ENCODE peak calls at places on chromosomes 11 and 22, in four cellular contexts. T is transverse colon, U is AG09309, L is left ventricle myocardium inferior. A is an unnamed sample.

GRCh38 chr11:66841861-66842260 is 1.4 kb upstream of the RCE1 start:
- DNase-seq in U (no peak), T (no peak), L (no peak), A (no peak)

GRCh38 chr22:50305658-50306566 is 1.5 kb downstream of the PLXNB2 start:
- DNase-seq in T (peak; percentile 89), L (peak; percentile 84), U (peak; percentile 88), A (peak; percentile 84)

GRCh38 chr22:32904044-32904443 is 102.5 kb downstream of the TIMP3 start:
- DNase-seq in T (peak; percentile 15), L (no peak), U (no peak), A (no peak)

GRCh38 chr11:126993599-126993998 is 7.0 kb downstream of the KIRREL3 start:
- DNase-seq in L (no peak), T (no peak), U (no peak), A (no peak)

GRCh38 chr11:116600930-116601329 is 171.9 kb downstream of the BUD13 start:
- DNase-seq in T (no peak), L (no peak), U (no peak), A (no peak)

GRCh38 chr22:42873361-42873760 is 16.3 kb upstream of the ARFGAP3 start:
- DNase-seq in L (no peak), U (no peak), T (no peak), A (no peak)

GRCh38 chr22:30370681-30371080 is 13.9 kb downstream of the CCDC157 start:
- DNase-seq in T (no peak), L (no peak), U (no peak), A (no peak)

GRCh38 chr11:87353904-87354303 is 316.2 kb downstream of the TMEM135 start:
- DNase-seq in T (no peak), L (no peak), U (no peak), A (no peak)

GRCh38 chr11:134276396-134277175 is 407 bp downstream of the GLB1L3 start:
- DNase-seq in U (no peak), L (no peak), T (no peak), A (no peak)

GRCh38 chr11:113518716-113519495 is 43.7 kb upstream of the DRD2 start:
- DNase-seq in T (no peak), L (no peak), U (no peak), A (no peak)

GRCh38 chr22:26718905-26719304 is 61.5 kb downstream of the MIAT start:
- DNase-seq in U (peak; percentile 84), T (no peak), L (no peak), A (no peak)

GRCh38 chr11:818396-819128 is at the start of gene PNPLA2:
- DNase-seq in L (no peak), U (no peak), T (peak; percentile 75), A (no peak)

GRCh38 chr22:43624144-43624998 is 187.7 kb downstream of the EFCAB6 start:
- DNase-seq in L (no peak), T (no peak), U (peak; percentile 14), A (no peak)

GRCh38 chr11:64141081-64141783 is 24.7 kb downstream of the MACROD1 start:
- DNase-seq in L (no peak), U (no peak), T (no peak), A (no peak)

GRCh38 chr22:20084547-20085413 is 4.7 kb downstream of the DGCR8 start:
- DNase-seq in L (no peak), U (no peak), T (no peak), A (no peak)

GRCh38 chr11:86274503-86274902 is 27.5 kb upstream of the HIKESHI start:
- DNase-seq in U (no peak), L (no peak), T (no peak), A (no peak)

GRCh38 chr11:33722579-33723234 is 13.5 kb downstream of the CD59 start:
- DNase-seq in L (no peak), U (no peak), T (no peak), A (no peak)

GRCh38 chr11:64556044-64556720 is 34.8 kb upstream of the SLC22A12 start:
- DNase-seq in U (no peak), L (no peak), T (no peak), A (no peak)

GRCh38 chr22:39234157-39234793 is 10.5 kb downstream of the PDGFB start:
- DNase-seq in L (peak; percentile 74), U (no peak), T (no peak), A (no peak)

GRCh38 chr22:44181033-44181911 is 547 bp downstream of the PARVG start:
- DNase-seq in L (peak; percentile 47), U (no peak), T (peak; percentile 53), A (no peak)

GRCh38 chr11:132994038-132994502 is 538.2 kb downstream of the OPCML start:
- DNase-seq in L (no peak), T (no peak), U (no peak), A (no peak)

GRCh38 chr11:46049325-46049860 is 71.9 kb downstream of the PHF21A start:
- DNase-seq in U (no peak), T (no peak), L (no peak), A (no peak)

GRCh38 chr11:13216019-13217006 is 61.3 kb upstream of the BMAL1 start:
- DNase-seq in U (peak; percentile 90), T (no peak), L (no peak), A (no peak)

GRCh38 chr11:20873054-20873453 is 203.7 kb downstream of the NELL1 start:
- DNase-seq in L (no peak), T (no peak), U (no peak), A (no peak)

GRCh38 chr22:17883356-17883755 is 109.1 kb upstream of the BID start:
- DNase-seq in U (no peak), L (no peak), T (no peak), A (no peak)

GRCh38 chr22:32644252-32645100 is 157.0 kb upstream of the TIMP3 start:
- DNase-seq in T (peak; percentile 50), L (peak; percentile 54), U (no peak), A (no peak)

GRCh38 chr22:28907311-28908008 is 24.1 kb downstream of the ZNRF3 start:
- DNase-seq in L (no peak), U (no peak), T (no peak), A (no peak)

GRCh38 chr11:7610393-7610792 is 62.9 kb downstream of the CYB5R2 start:
- DNase-seq in T (no peak), U (no peak), L (no peak), A (no peak)

GRCh38 chr22:24400726-24401596 is 26.4 kb upstream of the ADORA2A start:
- DNase-seq in L (no peak), U (no peak), T (no peak), A (no peak)

GRCh38 chr11:35352107-35352888 is 67.1 kb downstream of the SLC1A2 start:
- DNase-seq in U (no peak), T (no peak), L (peak; percentile 43), A (no peak)

GRCh38 chr11:130801287-130802146 is 114.8 kb downstream of the SNX19 start:
- DNase-seq in T (no peak), U (peak; percentile 66), L (no peak), A (no peak)

GRCh38 chr11:86983071-86983488 is 27.9 kb upstream of the FZD4 start:
- DNase-seq in T (no peak), U (no peak), L (peak; percentile 23), A (no peak)

DNA sequence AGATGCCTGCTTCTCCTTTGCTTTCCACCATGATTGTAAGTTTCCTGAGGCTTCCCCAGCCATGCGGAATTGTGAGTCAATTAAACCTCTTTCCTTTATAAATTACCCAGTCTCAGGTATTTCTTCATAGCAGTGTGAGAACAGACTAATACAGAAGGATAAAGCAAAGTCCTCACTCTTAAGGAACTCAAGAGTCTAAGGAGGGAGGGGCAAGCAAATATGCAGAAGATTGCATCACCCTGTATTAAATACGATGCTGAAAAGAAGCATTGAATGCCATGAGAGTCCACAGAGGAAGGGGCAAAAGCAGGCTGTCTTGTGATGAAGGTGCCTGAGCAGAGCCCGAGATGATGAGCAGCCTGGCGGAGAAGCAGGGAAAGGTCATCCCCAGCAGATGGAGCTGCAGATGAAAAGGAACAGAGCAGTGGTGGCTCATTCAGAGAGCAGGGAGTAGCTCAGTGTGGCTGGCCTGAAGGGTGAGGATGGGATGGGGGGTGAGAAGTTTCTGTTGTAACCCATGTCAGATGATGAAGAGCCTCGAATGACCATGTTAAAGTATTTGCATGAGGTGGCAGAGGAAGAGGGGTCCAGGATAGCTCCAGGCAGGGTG is 6.3 kb upstream of the IZUMO1R start:
- DNase-seq in U (no peak), T (no peak), L (no peak), A (no peak)
- TF ChIP-seq CTCF in U (peak; percentile 24), T (no peak), L (no peak), A (no peak)

GRCh38 chr11:110367571-110367970 is 62.2 kb upstream of the FDX1 start:
- DNase-seq in L (no peak), T (no peak), U (no peak), A (no peak)
- TF ChIP-seq CTCF in L (peak; percentile 47), T (no peak), U (no peak), A (no peak)

GRCh38 chr22:38230108-38230825 is 28.5 kb downstream of the MAFF start:
- DNase-seq in T (peak; percentile 80), U (no peak), L (peak; percentile 61), A (no peak)
- TF ChIP-seq CTCF in T (peak; percentile 83), U (peak; percentile 21), L (peak; percentile 62), A (no peak)

DNA sequence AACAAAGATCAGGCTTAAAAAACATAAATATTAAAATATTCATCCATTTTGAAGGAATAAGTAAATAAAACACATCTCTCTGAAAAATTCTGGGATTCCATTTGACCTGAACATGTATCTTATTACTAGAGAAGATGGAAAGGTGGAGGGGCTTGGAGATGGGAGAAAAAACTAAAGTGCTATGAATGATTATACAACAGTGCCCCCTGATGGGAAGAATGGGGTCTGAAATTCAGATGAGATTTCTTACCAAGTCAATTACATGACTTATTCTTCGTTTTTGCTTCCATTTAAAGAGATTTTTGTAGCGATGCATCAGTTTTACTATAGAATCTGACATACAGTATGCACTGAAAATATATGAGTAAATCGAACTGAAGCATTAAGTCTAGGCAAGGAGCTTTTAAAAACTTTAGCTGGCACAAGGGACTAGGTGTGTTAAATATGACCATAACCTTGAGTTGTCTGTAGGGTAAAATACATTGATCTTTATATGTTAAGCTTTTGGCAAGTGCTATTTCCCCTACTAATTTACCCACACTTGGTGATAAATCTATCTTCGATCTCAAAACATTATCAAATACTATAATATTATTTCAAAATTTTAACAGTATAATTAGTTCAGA is 718.8 kb downstream of the CNTN5 start:
- DNase-seq in T (no peak), L (no peak), U (no peak), A (no peak)
- TF ChIP-seq CTCF in T (no peak), L (peak; percentile 67), U (no peak), A (no peak)

GRCh38 chr11:78139422-78140391 is at the start of gene ALG8:
- DNase-seq in U (peak; percentile 79), L (peak; percentile 95), T (peak; percentile 97), A (peak; percentile 87)

GRCh38 chr11:78138281-78138680 is 1.1 kb downstream of the ALG8 start:
- DNase-seq in L (no peak), U (no peak), T (no peak), A (no peak)

GRCh38 chr11:78140392-78141077 is 1.1 kb upstream of the ALG8 start:
- DNase-seq in T (no peak), U (no peak), L (no peak), A (no peak)

GRCh38 chr11:78138694-78139421 is 568 bp downstream of the ALG8 start:
- DNase-seq in L (no peak), T (peak; percentile 34), U (no peak), A (no peak)
- TF ChIP-seq CTCF in L (no peak), T (no peak), U (no peak), A (no peak)

GRCh38 chr11:122062763-122063162 is 53.3 kb downstream of the BLID start:
- DNase-seq in L (no peak), T (no peak), U (no peak), A (no peak)

GRCh38 chr11:122059565-122059964 is 56.5 kb downstream of the BLID start:
- DNase-seq in L (no peak), T (no peak), U (no peak), A (no peak)
- TF ChIP-seq CTCF in L (no peak), T (no peak), U (no peak), A (no peak)

GRCh38 chr11:80320765-80321164 is 879.9 kb upstream of the TENM4 start:
- DNase-seq in L (no peak), T (no peak), U (no peak), A (no peak)
- TF ChIP-seq CTCF in L (peak; percentile 21), T (no peak), U (no peak), A (no peak)

A was measured in omental fat pad.